ENCODE peak calls at places on chromosome 11, in ten cellular contexts. O is pancreas; Q is iris pigment epithelial cell; G is NCI-H345; B is endothelial cell; H is HFFc6; Z is activated naive CD4-positive, alpha-beta T cell treated with anti-CD3 and anti-CD28 coated beads for 36 hours; I is H4; X is stimulated activated CD4-positive, alpha-beta T cell treated with anti-CD3 and anti-CD28 coated beads, Interleukin-2, amount 100 ng/mL, for 48 hours; Y is stimulated activated CD8-positive, alpha-beta memory T cell treated with anti-CD3 and anti-CD28 coated beads, Interleukin-15, amount 100 ng/mL, for 1 hour. S is an unnamed sample.

GRCh38 chr11:49208006-49208721 is at the start of gene FOLH1:
- DNase-seq in G (no peak), O (peak; percentile 8), Z (no peak), X (no peak), B (peak; percentile 36), H (no peak), Y (no peak), I (peak; percentile 33), Q (no peak), S (peak; percentile 35)

GRCh38 chr11:115739121-115739520 is 234.9 kb upstream of the CADM1 start:
- DNase-seq in B (no peak), Z (no peak), G (no peak), X (no peak), H (no peak), I (no peak), Q (no peak), O (no peak), Y (no peak), S (no peak)

GRCh38 chr11:30683176-30683575 is 97.0 kb upstream of the MPPED2 start:
- DNase-seq in H (no peak), O (no peak), Z (no peak), B (no peak), X (no peak), Y (no peak), G (no peak), I (peak; percentile 10), Q (peak; percentile 36), S (no peak)

GRCh38 chr11:12019337-12019736 is 10.9 kb upstream of the DKK3 start:
- DNase-seq in B (no peak), O (no peak), G (no peak), X (no peak), Q (peak; percentile 46), Y (no peak), I (peak; percentile 81), Z (no peak), H (no peak), S (no peak)

GRCh38 chr11:42234381-42235035 is 775.1 kb upstream of the LRRC4C start:
- DNase-seq in G (no peak), Q (no peak), H (peak; percentile 90), O (no peak), X (no peak), Y (no peak), Z (no peak), I (no peak), B (no peak), S (no peak)

GRCh38 chr11:94876645-94877445 is 96.5 kb downstream of the CWC15 start:
- DNase-seq in Y (peak; percentile 13), Q (peak; percentile 99), O (peak; percentile 20), B (no peak), G (no peak), Z (peak; percentile 86), H (peak; percentile 97), X (peak; percentile 65), I (peak; percentile 96), S (peak; percentile 82)

GRCh38 chr11:66291706-66292542 is at the start of gene TMEM151A:
- DNase-seq in Q (no peak), O (no peak), X (peak; percentile 29), Z (no peak), Y (no peak), I (no peak), B (no peak), H (no peak), G (peak; percentile 47), S (no peak)

GRCh38 chr11:47216141-47216798 is 1.5 kb downstream of the DDB2 start:
- DNase-seq in X (peak; percentile 47), G (no peak), I (peak; percentile 65), H (peak; percentile 85), O (peak; percentile 50), Z (peak; percentile 75), B (no peak), Y (peak; percentile 27), Q (peak; percentile 86), S (peak; percentile 58)

GRCh38 chr11:45834298-45834756 is 12.9 kb upstream of the CRY2 start:
- DNase-seq in Y (no peak), X (no peak), Z (no peak), B (no peak), O (no peak), I (no peak), G (no peak), Q (no peak), H (no peak), S (no peak)

GRCh38 chr11:66906077-66906929 is 49.4 kb downstream of the LRFN4 start:
- DNase-seq in G (no peak), B (no peak), Q (peak; percentile 58), X (no peak), Z (no peak), I (no peak), O (no peak), Y (no peak), H (no peak), S (no peak)

S was measured in left lung.